ENCODE peak calls at places on chromosomes 4 and X, in ten cellular contexts. G is right atrium auricular region; J is NCI-H748 treated with DMSO at 0.1 percent for 48 hours; A is AG09319; C is T follicular helper cell; E is AG08396; Y is stimulated activated CD8-positive, alpha-beta memory T cell treated with anti-CD3 and anti-CD28 coated beads, Interleukin-15, amount 100 ng/mL, for 48 hours; T is cardiac muscle cell; I is activated T-helper 1 cell treated with anti-CD3 and anti-CD28 coated beads, Interleukin-2, amount 50 U/mL, for 16 hours; K is activated T-cell treated with anti-CD3 and anti-CD28 coated beads, Interleukin-2, amount 50 U/mL, for 72 hours. W is an unnamed sample.
A peak's percentile ranks its signal among the peaks of the same experiment; 100 is the strongest.

GRCh38 chrX:11724122-11725017 is 33.7 kb upstream of the MSL3 start:
- DNase-seq in G (no peak), J (no peak), A (no peak), C (no peak), E (peak; percentile 29), Y (no peak), T (peak; percentile 56), I (no peak), K (peak; percentile 2), W (no peak)

GRCh38 chr4:153488006-153488718 is 22.0 kb downstream of the TMEM131L start:
- DNase-seq in G (no peak), J (no peak), A (no peak), C (peak; percentile 73), E (peak; percentile 17), Y (peak; percentile 77), T (peak; percentile 54), I (no peak), K (peak; percentile 75), W (no peak)

GRCh38 chr4:15649914-15650545 is 5.1 kb downstream of the FBXL5 start:
- DNase-seq in G (no peak), J (peak; percentile 61), A (no peak), C (peak; percentile 53), E (peak; percentile 33), Y (no peak), T (peak; percentile 68), I (no peak), K (peak; percentile 63), W (peak; percentile 15)

GRCh38 chr4:116531870-116532269 is 553.5 kb downstream of the TRAM1L1 start:
- DNase-seq in G (no peak), J (no peak), A (no peak), C (no peak), E (no peak), Y (no peak), T (peak; percentile 2), I (no peak), K (no peak), W (no peak)

GRCh38 chr4:122591196-122591595 is 29.7 kb downstream of the IL21 start:
- DNase-seq in G (no peak), J (no peak), A (no peak), C (no peak), E (no peak), Y (no peak), T (no peak), I (no peak), K (no peak), W (no peak)

GRCh38 chrX:86148024-86148511 is at the start of gene DACH2:
- DNase-seq in G (peak; percentile 78), J (peak; percentile 96), A (no peak), C (peak; percentile 34), E (peak; percentile 81), Y (peak; percentile 22), T (peak; percentile 64), I (no peak), K (peak; percentile 49), W (peak; percentile 32)

GRCh38 chrX:1659664-1660461 is 45.0 kb downstream of the ASMT start:
- DNase-seq in G (no peak), J (no peak), A (no peak), C (no peak), E (no peak), Y (no peak), T (no peak), I (no peak), K (no peak), W (no peak)

GRCh38 chrX:108437789-108438623 is at the start of gene COL4A6:
- DNase-seq in G (no peak), J (no peak), A (no peak), C (no peak), E (no peak), Y (no peak), T (peak; percentile 20), I (no peak), K (no peak), W (no peak)

GRCh38 chrX:23699636-23700194 is 32.4 kb downstream of the PRDX4 start:
- DNase-seq in G (peak; percentile 63), J (no peak), A (no peak), C (no peak), E (no peak), Y (peak; percentile 23), T (peak; percentile 62), I (no peak), K (peak; percentile 3), W (no peak)

GRCh38 chr4:105620640-105621323 is 68.4 kb downstream of the ARHGEF38 start:
- DNase-seq in G (no peak), J (no peak), A (no peak), C (no peak), E (peak; percentile 33), Y (no peak), T (peak; percentile 80), I (no peak), K (no peak), W (no peak)

W was measured in NCI-H1417 treated with DMSO at 0.1 percent for 48 hours.